ENCODE peak calls at places on chromosomes 13 and 19, in eight cellular contexts. U is GM12878, S is BE2C, G is right lobe of liver, J is lower lobe of right lung, N is breast epithelium, X is body of pancreas, I is sigmoid colon. E is an unnamed sample.

GRCh38 chr13:44211286-44211685 is 162.3 kb upstream of the SERP2 start:
- DNase-seq in U (no peak), S (no peak), G (no peak), J (no peak), N (no peak), X (no peak), I (no peak), E (no peak)

GRCh38 chr13:36552334-36552733 is 120.0 kb downstream of the CCNA1 start:
- DNase-seq in U (no peak), S (no peak), G (no peak), J (no peak), N (no peak), X (no peak), I (no peak), E (no peak)

GRCh38 chr13:107117327-107118012 is 549.5 kb upstream of the ARGLU1 start:
- DNase-seq in U (no peak), S (no peak), G (no peak), J (no peak), N (no peak), X (no peak), I (no peak), E (no peak)

GRCh38 chr19:21396121-21396520 is 812 bp upstream of the ZNF493 start:
- DNase-seq in U (no peak), S (no peak), G (no peak), J (no peak), N (no peak), X (no peak), I (no peak), E (no peak)

GRCh38 chr13:110387451-110388140 is 80.5 kb downstream of the COL4A2 start:
- DNase-seq in U (no peak), S (no peak), G (no peak), J (no peak), N (no peak), X (no peak), I (peak; percentile 91), E (peak; percentile 75)

GRCh38 chr13:110015253-110015652 is 228.9 kb upstream of the IRS2 start:
- DNase-seq in U (no peak), S (no peak), G (peak; percentile 79), J (no peak), N (no peak), X (peak; percentile 85), I (no peak), E (no peak)

GRCh38 chr13:79992111-79992510 is 348.8 kb downstream of the SPRY2 start:
- DNase-seq in U (no peak), S (no peak), G (no peak), J (no peak), N (no peak), X (no peak), I (no peak), E (no peak)

GRCh38 chr19:13881231-13881691 is 4.3 kb downstream of the NANOS3 start:
- DNase-seq in U (no peak), S (no peak), G (no peak), J (no peak), N (no peak), X (no peak), I (no peak), E (no peak)

GRCh38 chr13:89900104-89900760 is 1447.3 kb upstream of the MIR17HG start:
- DNase-seq in U (no peak), S (no peak), G (no peak), J (no peak), N (no peak), X (no peak), I (no peak), E (no peak)

GRCh38 chr19:38559428-38560401 is 58.0 kb downstream of the MAP4K1 start:
- DNase-seq in U (peak; percentile 99), S (no peak), G (no peak), J (peak; percentile 4), N (no peak), X (no peak), I (no peak), E (no peak)

GRCh38 chr13:79482271-79482970 is 1.5 kb downstream of the NDFIP2 start:
- DNase-seq in U (no peak), S (no peak), G (no peak), J (no peak), N (no peak), X (no peak), I (no peak), E (no peak)

GRCh38 chr13:101763191-101763590 is 310.7 kb downstream of the ITGBL1 start:
- DNase-seq in U (no peak), S (no peak), G (no peak), J (no peak), N (no peak), X (no peak), I (no peak), E (no peak)

GRCh38 chr19:31171936-31172335 is 177.3 kb downstream of the TSHZ3 start:
- DNase-seq in U (no peak), S (no peak), G (no peak), J (no peak), N (no peak), X (no peak), I (no peak), E (no peak)

GRCh38 chr13:98105929-98106336 is 37.0 kb upstream of the FARP1 start:
- DNase-seq in U (no peak), S (peak; percentile 41), G (no peak), J (no peak), N (peak; percentile 67), X (no peak), I (no peak), E (no peak)

GRCh38 chr13:24220086-24220703 is 59.7 kb downstream of the SPATA13 start:
- DNase-seq in U (no peak), S (peak; percentile 56), G (no peak), J (no peak), N (no peak), X (peak; percentile 83), I (no peak), E (no peak)

GRCh38 chr13:21668665-21669599 is 1.9 kb upstream of the FGF9 start:
- DNase-seq in U (no peak), S (no peak), G (no peak), J (no peak), N (no peak), X (peak; percentile 15), I (peak; percentile 73), E (peak; percentile 45)

GRCh38 chr19:19628499-19629134 is 597 bp upstream of the LPAR2 start:
- DNase-seq in U (no peak), S (no peak), G (no peak), J (peak; percentile 72), N (peak; percentile 69), X (peak; percentile 80), I (no peak), E (peak; percentile 67)

GRCh38 chr19:1417145-1417544 is 9.8 kb downstream of the DAZAP1 start:
- DNase-seq in U (no peak), S (no peak), G (no peak), J (no peak), N (no peak), X (peak; percentile 47), I (no peak), E (no peak)
- H3K4me1 ChIP-seq in U (peaks cover 22% of the 10 kb centered on the region), S (peaks cover 6% of the 10 kb centered on the region), G (peaks cover 58% of the 10 kb centered on the region), J (peaks cover 66% of the 10 kb centered on the region), N (peaks cover 36% of the 10 kb centered on the region), X (peaks cover 70% of the 10 kb centered on the region), I (peaks cover 73% of the 10 kb centered on the region), E (peaks cover 35% of the 10 kb centered on the region)

DNA sequence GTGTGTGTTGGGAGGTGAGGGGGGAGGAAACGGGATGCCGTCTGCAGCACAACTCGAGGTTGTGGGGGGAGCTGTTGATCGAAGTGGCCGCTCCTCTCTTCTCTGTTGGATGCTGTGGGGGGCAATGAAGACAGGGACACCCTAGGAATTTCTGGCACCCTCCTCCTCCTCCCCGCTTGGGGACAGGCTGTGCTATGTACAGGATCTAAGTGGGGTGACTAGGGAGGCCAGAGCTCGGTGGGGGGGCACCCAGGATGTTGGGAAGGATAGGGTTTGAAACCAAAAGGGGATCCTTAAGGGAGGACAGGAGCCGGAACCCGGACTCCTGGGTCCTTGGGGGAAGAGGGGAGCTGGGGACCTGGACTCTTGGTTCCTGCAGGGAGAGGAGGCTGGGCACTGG is 2.0 kb downstream of the GRIN2D start:
- DNase-seq in U (no peak), S (no peak), G (no peak), J (no peak), N (no peak), X (no peak), I (no peak), E (no peak)
- H3K4me1 ChIP-seq in U (peaks cover 8% of the 10 kb centered on the region), S (peaks cover 17% of the 10 kb centered on the region), G (no peaks in the 10 kb centered on the region), J (peaks cover 11% of the 10 kb centered on the region), N (no peaks in the 10 kb centered on the region), X (peaks cover 23% of the 10 kb centered on the region), I (peaks cover 26% of the 10 kb centered on the region), E (peaks cover 9% of the 10 kb centered on the region)

DNA sequence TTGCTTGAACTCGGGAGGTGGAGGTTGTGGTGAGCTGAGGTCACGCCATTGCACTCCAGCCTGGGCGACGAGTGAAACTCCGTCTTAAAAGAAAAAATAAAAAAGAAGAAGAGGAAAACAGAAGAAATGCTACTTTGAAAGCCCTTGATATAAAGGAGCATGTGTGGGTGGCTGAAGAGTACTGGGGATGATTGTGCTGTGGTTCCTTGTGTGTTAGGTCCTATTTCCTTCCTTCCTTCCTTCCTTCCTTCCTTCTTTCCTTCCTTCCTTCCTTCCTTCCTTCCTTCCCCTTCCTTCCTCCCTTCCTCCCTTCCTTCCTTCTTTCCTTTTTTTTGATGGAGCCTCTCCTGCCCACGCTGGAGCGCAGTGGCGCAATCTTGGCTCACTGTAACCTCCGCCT is 14.3 kb downstream of the WDR88 start:
- DNase-seq in U (no peak), S (no peak), G (no peak), J (no peak), N (no peak), X (no peak), I (no peak), E (no peak)
- H3K4me1 ChIP-seq in U (no peaks in the 10 kb centered on the region), S (no peaks in the 10 kb centered on the region), G (no peaks in the 10 kb centered on the region), J (peaks cover 6% of the 10 kb centered on the region), N (no peaks in the 10 kb centered on the region), X (no peaks in the 10 kb centered on the region), I (peaks cover 4% of the 10 kb centered on the region), E (no peaks in the 10 kb centered on the region)

GRCh38 chr13:46664195-46664594 is 111.2 kb downstream of the LRCH1 start:
- DNase-seq in U (no peak), S (no peak), G (no peak), J (no peak), N (no peak), X (no peak), I (no peak), E (no peak)

GRCh38 chr13:46663216-46663615 is 110.2 kb downstream of the LRCH1 start:
- DNase-seq in U (no peak), S (no peak), G (no peak), J (no peak), N (no peak), X (no peak), I (no peak), E (no peak)

GRCh38 chr13:46662690-46663089 is 109.7 kb downstream of the LRCH1 start:
- DNase-seq in U (no peak), S (no peak), G (no peak), J (no peak), N (no peak), X (no peak), I (no peak), E (no peak)

GRCh38 chr13:46665243-46665629 is 112.3 kb downstream of the LRCH1 start:
- DNase-seq in U (no peak), S (no peak), G (no peak), J (no peak), N (no peak), X (no peak), I (no peak), E (no peak)

DNA sequence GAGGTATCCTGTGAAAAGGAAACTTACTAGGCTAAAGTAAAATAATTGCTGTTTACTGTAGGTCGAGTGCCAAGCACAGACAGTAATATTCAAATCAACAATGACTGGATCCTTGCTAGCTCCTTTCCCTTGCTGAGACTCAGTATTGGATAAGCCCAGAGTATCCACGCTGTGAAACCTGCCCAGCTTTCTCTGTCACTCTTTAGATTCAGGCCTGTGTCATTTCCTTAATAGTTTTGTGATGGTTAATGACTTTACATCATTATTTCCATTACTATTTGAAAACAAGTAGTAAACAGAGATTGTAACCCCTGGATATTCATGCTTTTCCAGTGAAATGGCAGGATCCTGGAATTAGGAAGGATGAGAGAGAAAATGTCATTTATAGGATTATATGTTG is 110.7 kb downstream of the LRCH1 start:
- DNase-seq in U (no peak), S (no peak), G (no peak), J (no peak), N (no peak), X (no peak), I (no peak), E (no peak)
- H3K4me1 ChIP-seq in U (peaks cover 45% of the 10 kb centered on the region), S (peaks cover 34% of the 10 kb centered on the region), G (peaks cover 72% of the 10 kb centered on the region), J (peaks cover 72% of the 10 kb centered on the region), N (no peaks in the 10 kb centered on the region), X (peaks cover 68% of the 10 kb centered on the region), I (peaks cover 82% of the 10 kb centered on the region), E (peaks cover 7% of the 10 kb centered on the region)